ENCODE peak calls at places on chromosome 7, in nine cellular contexts. P, T, A, D, Z, E, U, S and X are unnamed samples.

GRCh38 chr7:40043164-40043563 is 91.3 kb downstream of the MPLKIP start:
- DNase-seq in P (no peak), T (no peak), A (no peak), D (no peak), Z (no peak), E (no peak), U (no peak), S (no peak), X (no peak)

GRCh38 chr7:150356265-150356897 is 12.2 kb upstream of the REPIN1 start:
- DNase-seq in P (no peak), T (no peak), A (no peak), D (peak), Z (peak), E (no peak), U (no peak), S (peak), X (no peak)

GRCh38 chr7:1473864-1474512 is 14.7 kb upstream of the MICALL2 start:
- DNase-seq in P (peak), T (peak), A (peak), D (peak), Z (peak), E (peak), U (peak), S (peak), X (no peak)

GRCh38 chr7:135317676-135318326 is 84.2 kb downstream of the STRA8 start:
- DNase-seq in P (no peak), T (peak), A (no peak), D (no peak), Z (no peak), E (no peak), U (no peak), S (no peak), X (no peak)

GRCh38 chr7:8511810-8512209 is 78.4 kb downstream of the NXPH1 start:
- DNase-seq in P (no peak), T (no peak), A (no peak), D (no peak), Z (no peak), E (no peak), U (no peak), S (no peak), X (no peak)

GRCh38 chr7:134174797-134175261 is 47.7 kb downstream of the LRGUK start:
- DNase-seq in P (no peak), T (no peak), A (no peak), D (peak), Z (peak), E (no peak), U (no peak), S (no peak), X (no peak)

GRCh38 chr7:26006421-26006820 is 145.6 kb upstream of the NFE2L3 start:
- DNase-seq in P (no peak), T (no peak), A (no peak), D (no peak), Z (no peak), E (no peak), U (no peak), S (no peak), X (no peak)

GRCh38 chr7:128381161-128381821 is 19.8 kb upstream of the PRRT4 start:
- DNase-seq in P (no peak), T (no peak), A (no peak), D (no peak), Z (no peak), E (no peak), U (peak), S (peak), X (no peak)

GRCh38 chr7:40826419-40827216 is 691.8 kb downstream of the SUGCT start:
- DNase-seq in P (no peak), T (no peak), A (no peak), D (peak), Z (no peak), E (no peak), U (no peak), S (peak), X (no peak)

GRCh38 chr7:46369933-46370654 is 449.0 kb upstream of the IGFBP3 start:
- DNase-seq in P (no peak), T (no peak), A (no peak), D (peak), Z (no peak), E (no peak), U (no peak), S (no peak), X (no peak)

GRCh38 chr7:39709768-39710291 is 86.5 kb downstream of the RALA start:
- DNase-seq in P (no peak), T (peak), A (peak), D (peak), Z (peak), E (no peak), U (no peak), S (peak), X (no peak)

GRCh38 chr7:131231381-131232220 is 96.1 kb upstream of the MKLN1 start:
- DNase-seq in P (no peak), T (peak), A (peak), D (peak), Z (peak), E (no peak), U (no peak), S (no peak), X (no peak)

GRCh38 chr7:156640257-156640948 is at the start of gene RNF32:
- DNase-seq in P (peak), T (peak), A (peak), D (peak), Z (peak), E (peak), U (peak), S (peak), X (no peak)

GRCh38 chr7:17690030-17690429 is 250.3 kb downstream of the SNX13 start:
- DNase-seq in P (no peak), T (no peak), A (no peak), D (peak), Z (no peak), E (no peak), U (no peak), S (no peak), X (no peak)

GRCh38 chr7:26376208-26376917 is 84.7 kb downstream of the SNX10 start:
- DNase-seq in P (no peak), T (no peak), A (peak), D (no peak), Z (peak), E (peak), U (peak), S (peak), X (no peak)

GRCh38 chr7:28263622-28264266 is 83.1 kb upstream of the JAZF1 start:
- DNase-seq in P (no peak), T (no peak), A (no peak), D (no peak), Z (no peak), E (no peak), U (no peak), S (no peak), X (no peak)

GRCh38 chr7:12389089-12389700 is 14.5 kb downstream of the VWDE start:
- DNase-seq in P (no peak), T (no peak), A (no peak), D (peak), Z (peak), E (no peak), U (peak), S (peak), X (no peak)

GRCh38 chr7:66970310-66970709 is 25.1 kb downstream of the SBDS start:
- DNase-seq in P (no peak), T (no peak), A (peak), D (no peak), Z (no peak), E (no peak), U (no peak), S (peak), X (no peak)

GRCh38 chr7:131972251-131972650 is 415.8 kb upstream of the PODXL start:
- DNase-seq in P (no peak), T (no peak), A (no peak), D (no peak), Z (no peak), E (no peak), U (no peak), S (no peak), X (no peak)

GRCh38 chr7:54839538-54840213 is 80.7 kb upstream of the SEC61G start:
- DNase-seq in P (no peak), T (peak), A (peak), D (peak), Z (no peak), E (no peak), U (peak), S (peak), X (no peak)

GRCh38 chr7:124033093-124033806 is 383 bp upstream of the TMEM229A start:
- DNase-seq in P (no peak), T (peak), A (no peak), D (no peak), Z (peak), E (no peak), U (peak), S (peak), X (peak)

GRCh38 chr7:116234517-116235200 is 24.3 kb downstream of the TES start:
- DNase-seq in P (no peak), T (no peak), A (no peak), D (no peak), Z (no peak), E (no peak), U (no peak), S (no peak), X (no peak)

GRCh38 chr7:128770238-128770637 is 5.4 kb downstream of the OPN1SW start:
- DNase-seq in P (no peak), T (no peak), A (no peak), D (peak), Z (no peak), E (no peak), U (no peak), S (no peak), X (no peak)

GRCh38 chr7:67343566-67343965 is 346.9 kb downstream of the TYW1 start:
- DNase-seq in P (peak), T (no peak), A (no peak), D (no peak), Z (no peak), E (no peak), U (no peak), S (no peak), X (no peak)

GRCh38 chr7:35623381-35623780 is 71.6 kb downstream of the HERPUD2 start:
- DNase-seq in P (no peak), T (no peak), A (no peak), D (no peak), Z (no peak), E (no peak), U (no peak), S (no peak), X (no peak)

GRCh38 chr7:115679976-115680375 is 350.6 kb downstream of the TFEC start:
- DNase-seq in P (no peak), T (no peak), A (no peak), D (peak), Z (peak), E (no peak), U (peak), S (peak), X (no peak)

GRCh38 chr7:46916581-46916980 is 665.3 kb downstream of the TNS3 start:
- DNase-seq in P (no peak), T (no peak), A (no peak), D (no peak), Z (no peak), E (no peak), U (no peak), S (no peak), X (no peak)

GRCh38 chr7:723541-723940 is 3.0 kb upstream of the DNAAF5 start:
- DNase-seq in P (no peak), T (no peak), A (no peak), D (no peak), Z (no peak), E (no peak), U (no peak), S (no peak), X (no peak)

GRCh38 chr7:2629740-2630681 is 1.8 kb upstream of the TTYH3 start:
- DNase-seq in P (no peak), T (no peak), A (no peak), D (peak), Z (no peak), E (peak), U (no peak), S (no peak), X (no peak)

GRCh38 chr7:149873968-149874643 is at the start of gene ATP6V0E2:
- DNase-seq in P (no peak), T (no peak), A (no peak), D (no peak), Z (no peak), E (no peak), U (no peak), S (no peak), X (no peak)

GRCh38 chr7:25262586-25262985 is 34.3 kb upstream of the NPVF start:
- DNase-seq in P (no peak), T (no peak), A (no peak), D (no peak), Z (no peak), E (no peak), U (no peak), S (no peak), X (no peak)

GRCh38 chr7:2299131-2299829 is 15.0 kb downstream of the SNX8 start:
- DNase-seq in P (no peak), T (peak), A (peak), D (peak), Z (peak), E (no peak), U (no peak), S (no peak), X (no peak)

GRCh38 chr7:79504607-79505389 is 51.3 kb upstream of the MAGI2 start:
- DNase-seq in P (no peak), T (no peak), A (peak), D (peak), Z (no peak), E (no peak), U (no peak), S (peak), X (no peak)

GRCh38 chr7:114530074-114530611 is 115.5 kb downstream of the FOXP2 start:
- DNase-seq in P (no peak), T (no peak), A (no peak), D (peak), Z (no peak), E (no peak), U (no peak), S (no peak), X (no peak)

GRCh38 chr7:28086198-28086597 is 94.4 kb downstream of the JAZF1 start:
- DNase-seq in P (no peak), T (no peak), A (no peak), D (no peak), Z (no peak), E (no peak), U (no peak), S (no peak), X (no peak)

GRCh38 chr7:90595801-90596683 is at the start of gene CDK14:
- DNase-seq in P (peak), T (peak), A (peak), D (peak), Z (peak), E (peak), U (peak), S (peak), X (peak)

GRCh38 chr7:132455306-132455705 is 121.0 kb downstream of the PLXNA4 start:
- DNase-seq in P (no peak), T (no peak), A (no peak), D (no peak), Z (no peak), E (no peak), U (no peak), S (no peak), X (no peak)

GRCh38 chr7:45000096-45001032 is at the start of gene CCM2:
- DNase-seq in P (no peak), T (peak), A (peak), D (peak), Z (no peak), E (no peak), U (no peak), S (peak), X (no peak)

GRCh38 chr7:43385309-43385680 is 197.6 kb upstream of the STK17A start:
- DNase-seq in P (no peak), T (no peak), A (no peak), D (no peak), Z (no peak), E (no peak), U (no peak), S (no peak), X (no peak)

GRCh38 chr7:70693690-70694356 is 438.1 kb upstream of the GALNT17 start:
- DNase-seq in P (peak), T (peak), A (peak), D (peak), Z (peak), E (peak), U (peak), S (peak), X (no peak)
- TF ChIP-seq CTCF in P (no peak), T (no peak), A (no peak), D (no peak), Z (no peak), E (no peak), U (no peak), S (peak), X (peak)

GRCh38 chr7:4849390-4849789 is 12.4 kb downstream of the PAPOLB start:
- DNase-seq in P (no peak), T (no peak), A (no peak), D (peak), Z (no peak), E (no peak), U (no peak), S (peak), X (no peak)
- TF ChIP-seq CTCF in P (peak), T (peak), A (no peak), D (peak), Z (peak), E (no peak), U (no peak), S (peak), X (peak)

GRCh38 chr7:37901236-37901827 is 15.3 kb downstream of the SFRP4 start:
- DNase-seq in P (no peak), T (no peak), A (no peak), D (peak), Z (peak), E (no peak), U (no peak), S (peak), X (no peak)
- TF ChIP-seq CTCF in P (peak), T (peak), A (peak), D (peak), Z (peak), E (peak), U (peak), S (peak), X (peak)

DNA sequence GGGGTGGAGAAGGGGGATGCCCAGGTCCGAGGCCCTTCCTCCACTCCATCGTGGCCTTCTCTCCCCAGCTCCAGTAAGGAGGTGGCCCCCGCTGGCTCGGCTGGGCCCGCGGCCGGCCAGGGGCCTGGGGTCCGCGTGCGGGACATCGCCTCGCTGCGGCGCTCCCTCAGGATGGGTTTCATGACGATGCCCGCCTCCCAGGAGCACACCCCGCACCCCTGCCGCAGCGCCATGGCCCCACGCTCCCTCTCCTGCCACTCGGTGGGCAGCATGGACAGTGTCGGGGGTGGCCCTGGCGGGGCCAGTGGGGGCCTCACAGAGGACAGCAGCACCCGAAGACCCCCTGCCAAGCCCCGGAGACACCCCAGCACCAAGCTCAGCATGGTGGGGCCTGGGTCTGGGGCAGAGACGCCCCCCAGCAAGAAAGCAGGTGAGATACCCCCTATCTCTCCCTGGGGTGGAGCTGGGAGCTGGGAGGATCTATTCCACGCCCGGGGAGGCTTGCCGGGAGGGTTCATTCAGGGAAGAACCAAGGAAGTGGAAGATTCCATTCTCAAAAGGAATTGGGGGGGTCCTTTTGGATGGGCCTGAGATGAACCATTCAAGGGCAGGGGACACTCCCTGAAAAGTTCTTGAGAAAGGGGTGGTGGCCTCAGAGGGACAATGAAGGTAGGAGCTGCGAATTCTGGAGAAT is 3.2 kb downstream of the NYAP1 start:
- DNase-seq in P (peak), T (no peak), A (no peak), D (peak), Z (peak), E (no peak), U (no peak), S (peak), X (no peak)
- TF ChIP-seq CTCF in P (no peak), T (no peak), A (no peak), D (no peak), Z (no peak), E (no peak), U (no peak), S (no peak), X (no peak)

DNA sequence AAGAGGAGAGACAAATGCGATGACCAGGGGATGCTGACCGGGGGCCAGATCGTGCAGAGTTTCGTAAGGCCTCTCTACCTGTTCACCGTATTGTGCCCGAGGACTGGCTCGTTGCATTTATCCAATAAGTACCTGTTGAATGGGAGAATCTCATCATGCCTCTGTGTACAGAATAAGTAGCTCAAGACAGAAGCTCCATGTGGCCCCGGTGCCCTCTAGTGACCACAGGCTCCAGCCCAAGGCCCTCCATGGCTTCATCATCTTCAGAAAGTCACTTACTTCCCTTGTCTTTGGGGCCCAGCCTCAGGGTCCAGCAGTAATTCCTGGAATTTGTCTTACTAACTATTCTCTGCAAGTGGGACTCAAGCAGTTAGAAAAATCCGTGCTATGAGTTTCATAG is 151.0 kb downstream of the CHN2 start:
- DNase-seq in P (no peak), T (no peak), A (peak), D (no peak), Z (no peak), E (no peak), U (peak), S (peak), X (no peak)
- TF ChIP-seq CTCF in P (peak), T (peak), A (peak), D (no peak), Z (no peak), E (no peak), U (peak), S (peak), X (peak)

DNA sequence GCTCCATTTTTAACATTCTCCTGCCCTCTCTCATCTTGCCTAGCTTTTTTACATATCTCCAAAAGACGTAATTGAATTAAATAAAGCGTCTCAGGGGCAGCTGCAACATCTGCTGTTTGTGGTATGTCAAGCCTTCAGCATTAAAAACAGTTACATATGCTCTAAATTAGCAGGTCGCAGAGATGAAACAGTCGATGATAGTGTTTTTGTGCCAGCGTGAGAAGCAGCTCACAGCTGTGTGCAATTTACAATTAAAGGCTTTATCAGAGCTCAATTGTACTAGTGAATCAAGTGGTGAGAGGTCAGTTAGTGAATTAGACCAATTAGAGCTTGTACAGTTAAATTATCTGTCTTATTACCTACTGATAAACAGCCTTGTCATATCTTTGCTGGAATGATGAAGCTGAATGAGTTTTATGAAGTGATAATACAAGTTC is 522.3 kb downstream of the ETV1 start:
- DNase-seq in P (no peak), T (no peak), A (no peak), D (no peak), Z (no peak), E (no peak), U (no peak), S (peak), X (no peak)
- TF ChIP-seq CTCF in P (no peak), T (no peak), A (no peak), D (no peak), Z (no peak), E (no peak), U (no peak), S (no peak), X (no peak)

GRCh38 chr7:112554591-112554990 is 73.8 kb downstream of the LSMEM1 start:
- DNase-seq in P (no peak), T (no peak), A (no peak), D (no peak), Z (no peak), E (no peak), U (no peak), S (no peak), X (no peak)
- TF ChIP-seq CTCF in P (peak), T (no peak), A (no peak), D (peak), Z (no peak), E (no peak), U (no peak), S (peak), X (peak)

DNA sequence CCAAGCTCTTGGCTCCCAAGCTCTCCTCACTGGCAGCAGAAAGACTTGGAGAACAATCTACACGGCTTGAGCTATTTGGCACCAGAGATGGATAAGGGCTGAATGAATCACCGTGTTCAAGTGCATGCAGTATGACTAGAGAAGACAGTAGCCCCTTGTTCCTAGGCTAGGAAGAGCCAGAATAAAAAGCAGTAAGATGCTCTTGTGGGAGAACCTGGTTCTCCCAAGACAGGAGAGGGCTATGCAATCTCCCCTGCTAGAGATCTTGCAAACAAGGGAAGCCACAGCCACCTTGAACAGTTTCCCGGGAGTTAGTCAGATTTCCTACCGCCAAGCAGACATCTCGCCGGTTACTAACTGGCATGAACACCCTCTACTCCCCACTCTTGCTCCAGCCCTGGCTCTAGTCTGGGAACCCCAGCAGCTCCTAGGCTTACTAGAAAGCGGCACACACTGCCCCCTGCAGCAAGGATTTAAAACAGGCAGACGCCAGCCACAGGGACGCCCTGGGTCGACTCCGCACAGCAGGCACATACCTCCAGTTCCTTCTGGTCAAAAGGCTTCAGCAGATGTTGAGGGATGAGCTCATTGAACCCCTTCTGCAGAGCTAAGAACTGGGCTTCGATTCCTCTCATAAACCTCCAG is 107.3 kb downstream of the SMURF1 start:
- DNase-seq in P (no peak), T (peak), A (no peak), D (peak), Z (no peak), E (no peak), U (peak), S (peak), X (no peak)
- TF ChIP-seq CTCF in P (peak), T (peak), A (no peak), D (peak), Z (no peak), E (no peak), U (peak), S (peak), X (peak)